ENCODE peak calls at places on chromosomes 12 and 14, in eight cellular contexts. X is cardiac muscle cell, M is IMR-90, G is heart right ventricle, E is pancreas, J is A549, H is esophagus squamous epithelium, N is mesothelial cell of epicardium. C is an unnamed sample.

GRCh38 chr14:53571990-53572389 is 384.6 kb downstream of the BMP4 start:
- DNase-seq in X (no peak), M (peak), G (no peak), E (no peak), J (no peak), H (no peak), N (no peak), C (no peak)

GRCh38 chr14:57057803-57058202 is 210.9 kb downstream of the EXOC5 start:
- DNase-seq in X (no peak), M (no peak), G (no peak), E (peak), J (no peak), H (no peak), N (no peak), C (no peak)

GRCh38 chr12:64744422-64745258 is 14.6 kb downstream of the GNS start:
- DNase-seq in X (peak), M (peak), G (no peak), E (no peak), J (peak), H (no peak), N (no peak), C (no peak)

GRCh38 chr12:105167346-105167745 is 59.8 kb downstream of the WASHC4 start:
- DNase-seq in X (no peak), M (peak), G (no peak), E (no peak), J (no peak), H (no peak), N (no peak), C (no peak)

GRCh38 chr14:51581017-51581881 is 70.5 kb upstream of the FRMD6 start:
- DNase-seq in X (peak), M (peak), G (no peak), E (no peak), J (no peak), H (no peak), N (no peak), C (no peak)

GRCh38 chr14:75274899-75275569 is 3.6 kb upstream of the FOS start:
- DNase-seq in X (no peak), M (peak), G (no peak), E (no peak), J (no peak), H (no peak), N (no peak), C (no peak)

GRCh38 chr12:108731105-108731865 is at the start of gene CORO1C:
- DNase-seq in X (peak), M (peak), G (peak), E (peak), J (peak), H (peak), N (peak), C (peak)

GRCh38 chr12:52862023-52862422 is 13.2 kb upstream of the KRT78 start:
- DNase-seq in X (no peak), M (no peak), G (no peak), E (no peak), J (no peak), H (no peak), N (no peak), C (no peak)

GRCh38 chr12:92363295-92364146 is 217.9 kb upstream of the BTG1 start:
- DNase-seq in X (peak), M (peak), G (peak), E (no peak), J (no peak), H (no peak), N (no peak), C (no peak)

GRCh38 chr12:120199025-120199424 is 1.9 kb downstream of the RPLP0 start:
- DNase-seq in X (no peak), M (no peak), G (no peak), E (no peak), J (no peak), H (no peak), N (no peak), C (no peak)

GRCh38 chr14:22977684-22978486 is 4.5 kb downstream of the AJUBA start:
- DNase-seq in X (peak), M (peak), G (peak), E (peak), J (peak), H (no peak), N (peak), C (peak)

GRCh38 chr14:73633115-73633514 is 11.7 kb upstream of the DNAL1 start:
- DNase-seq in X (no peak), M (no peak), G (no peak), E (no peak), J (no peak), H (no peak), N (no peak), C (no peak)

GRCh38 chr14:95157987-95158712 is 821 bp upstream of the DICER1 start:
- DNase-seq in X (no peak), M (no peak), G (no peak), E (no peak), J (peak), H (no peak), N (no peak), C (no peak)

GRCh38 chr12:79933043-79933442 is 1.9 kb downstream of the PPP1R12A start:
- DNase-seq in X (no peak), M (no peak), G (no peak), E (no peak), J (no peak), H (no peak), N (no peak), C (no peak)

GRCh38 chr12:67681145-67681778 is 32.7 kb downstream of the DYRK2 start:
- DNase-seq in X (peak), M (peak), G (no peak), E (no peak), J (no peak), H (no peak), N (no peak), C (no peak)

GRCh38 chr14:101506211-101506920 is 54.9 kb upstream of the DIO3 start:
- DNase-seq in X (no peak), M (no peak), G (no peak), E (no peak), J (no peak), H (no peak), N (no peak), C (no peak)

GRCh38 chr12:75623631-75624118 is 112.3 kb upstream of the KRR1 start:
- DNase-seq in X (peak), M (peak), G (no peak), E (no peak), J (peak), H (no peak), N (no peak), C (no peak)
- TF ChIP-seq CTCF in X (peak), M (peak), G (peak), E (no peak), J (peak), H (peak), N (no peak), C (peak)

DNA sequence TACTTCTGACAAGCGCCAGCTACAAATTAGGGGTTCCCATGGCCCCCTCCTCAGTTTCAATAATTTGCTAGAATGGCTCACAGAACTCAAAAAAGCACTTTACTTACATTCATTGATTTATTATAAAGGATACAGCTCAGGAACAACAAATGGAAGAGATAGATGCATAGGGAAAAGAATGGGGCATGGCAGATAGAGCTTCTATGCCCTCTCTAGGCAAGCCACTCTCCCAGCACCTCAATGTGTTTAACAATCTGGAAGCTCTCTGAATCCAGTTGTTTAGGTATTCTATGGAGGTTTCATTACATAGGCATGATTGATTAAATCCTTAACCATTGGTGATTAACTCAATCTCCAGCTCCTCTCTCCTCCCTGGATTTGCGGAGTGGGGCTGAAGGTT is 184.5 kb upstream of the DAAM1 start:
- DNase-seq in X (peak), M (peak), G (no peak), E (no peak), J (no peak), H (no peak), N (no peak), C (no peak)
- TF ChIP-seq CTCF in X (peak), M (peak), G (peak), E (no peak), J (no peak), H (no peak), N (no peak), C (no peak)

GRCh38 chr12:88638956-88639355 is 58.7 kb upstream of the KITLG start:
- DNase-seq in X (peak), M (peak), G (no peak), E (no peak), J (no peak), H (no peak), N (no peak), C (no peak)

GRCh38 chr12:88638388-88638787 is 58.1 kb upstream of the KITLG start:
- DNase-seq in X (peak), M (peak), G (no peak), E (no peak), J (no peak), H (no peak), N (no peak), C (no peak)

GRCh38 chr12:88633312-88633711 is 53.0 kb upstream of the KITLG start:
- DNase-seq in X (no peak), M (peak), G (no peak), E (no peak), J (no peak), H (no peak), N (no peak), C (no peak)

GRCh38 chr12:88628856-88629509 is 48.7 kb upstream of the KITLG start:
- DNase-seq in X (no peak), M (peak), G (no peak), E (peak), J (no peak), H (no peak), N (no peak), C (no peak)

DNA sequence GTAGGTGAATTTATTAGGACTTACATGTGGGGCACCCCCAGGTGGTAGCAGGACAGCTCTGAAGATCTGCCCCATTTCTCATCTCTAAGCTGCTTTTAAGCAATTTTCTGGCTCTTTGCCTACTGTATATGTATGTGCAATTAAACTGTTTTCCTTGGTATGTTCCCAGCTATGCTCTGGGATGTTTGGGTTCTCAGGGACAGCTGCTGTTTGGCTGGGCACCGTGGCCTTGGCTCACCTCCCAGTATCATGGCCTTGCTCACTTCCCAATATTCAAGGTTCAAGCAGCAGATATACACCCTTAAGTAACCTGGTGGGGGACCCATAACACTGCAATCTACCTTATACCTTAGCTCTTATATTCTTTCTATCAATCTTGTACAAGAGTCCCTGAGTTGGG is 53.7 kb upstream of the KITLG start:
- DNase-seq in X (no peak), M (no peak), G (no peak), E (peak), J (no peak), H (no peak), N (no peak), C (no peak)
- TF ChIP-seq CTCF in X (no peak), M (no peak), G (no peak), E (no peak), J (no peak), H (no peak), N (no peak), C (no peak)

GRCh38 chr14:38696925-38697324 is 406.1 kb downstream of the SEC23A start:
- DNase-seq in X (no peak), M (no peak), G (no peak), E (no peak), J (no peak), H (no peak), N (no peak), C (no peak)

GRCh38 chr14:38693423-38693822 is 409.6 kb downstream of the SEC23A start:
- DNase-seq in X (no peak), M (no peak), G (no peak), E (no peak), J (no peak), H (no peak), N (no peak), C (no peak)
- TF ChIP-seq CTCF in X (no peak), M (no peak), G (no peak), E (no peak), J (no peak), H (no peak), N (peak), C (no peak)

DNA sequence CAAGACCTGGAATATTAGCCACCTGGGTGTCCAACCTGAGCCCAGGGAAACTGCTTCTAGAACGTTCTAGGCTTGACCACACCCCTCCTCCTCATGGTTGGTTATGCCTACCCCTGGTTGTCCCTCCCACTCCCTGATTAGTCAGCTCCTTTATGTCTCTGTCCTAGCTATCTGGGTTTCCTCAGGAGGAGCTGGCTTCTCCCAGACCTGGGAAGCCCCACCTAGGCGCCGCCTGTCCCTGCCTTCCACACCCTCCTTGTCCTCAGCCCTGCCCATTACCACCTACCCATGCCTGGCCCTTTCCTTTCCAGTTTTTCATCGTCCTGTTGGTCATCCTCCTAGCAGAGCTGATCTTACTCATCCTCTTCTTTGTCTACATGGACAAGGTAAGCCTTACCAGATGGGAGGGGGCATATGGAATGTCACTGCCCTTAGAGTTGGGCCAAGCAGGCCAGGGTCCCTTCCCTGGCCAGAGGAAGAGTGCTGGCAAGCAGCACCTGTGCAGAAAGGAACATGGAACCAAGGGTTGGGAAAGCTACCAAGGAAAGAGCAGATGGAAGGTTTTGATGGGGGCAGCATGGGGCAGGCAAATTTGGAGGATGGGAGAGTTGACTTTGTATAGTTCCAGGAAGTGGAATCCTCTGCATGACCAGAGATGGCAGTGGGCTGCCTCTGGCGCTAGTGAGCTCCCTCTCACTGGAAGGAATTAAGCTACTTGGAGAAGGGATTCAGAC is 201.7 kb downstream of the TSPAN9 start:
- DNase-seq in X (no peak), M (no peak), G (no peak), E (no peak), J (no peak), H (no peak), N (no peak), C (no peak)
- TF ChIP-seq CTCF in X (no peak), M (no peak), G (no peak), E (no peak), J (no peak), H (no peak), N (no peak), C (no peak)

DNA sequence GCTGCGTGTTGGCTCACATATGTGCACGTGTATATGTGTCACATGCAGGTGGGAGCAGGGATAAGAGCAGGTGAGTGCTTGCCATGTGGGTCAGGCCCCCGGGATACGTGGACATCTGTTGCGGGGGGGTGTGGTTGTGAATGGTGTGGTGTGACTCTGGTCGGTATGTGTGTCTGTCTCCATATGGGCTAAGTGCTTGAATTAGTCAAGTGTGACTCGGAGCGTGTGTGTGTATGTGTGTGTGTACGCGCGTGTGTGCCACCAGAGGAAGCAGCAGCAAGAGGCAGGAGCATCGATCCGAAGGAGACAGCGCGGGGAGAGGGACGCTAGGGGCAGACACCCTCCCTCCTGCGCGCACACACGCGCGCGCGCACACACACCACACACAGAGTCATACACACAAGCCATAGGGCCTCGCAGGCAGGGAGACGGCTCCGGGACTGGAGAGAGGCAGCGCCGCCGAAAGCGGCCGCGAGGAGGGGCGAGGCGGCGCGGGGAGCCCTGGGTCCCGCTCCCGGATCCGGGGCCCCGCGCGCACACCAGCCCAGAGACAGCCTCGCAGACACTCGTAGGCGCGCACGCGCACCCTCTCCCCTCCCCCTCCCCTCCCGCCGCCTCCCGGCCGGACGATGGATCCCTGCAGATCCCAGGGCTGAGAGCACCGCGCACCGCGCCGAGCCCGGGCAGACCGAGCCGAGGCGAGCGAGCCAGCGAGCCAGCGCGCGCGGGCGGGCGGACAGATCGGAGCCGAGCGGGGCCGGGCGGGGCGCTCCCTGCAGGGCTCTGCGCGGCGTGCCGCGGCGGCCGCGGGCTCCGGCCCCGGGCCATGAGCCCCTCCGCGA is at the start of gene ASIC1:
- DNase-seq in X (peak), M (peak), G (peak), E (peak), J (peak), H (no peak), N (peak), C (peak)
- TF ChIP-seq CTCF in X (no peak), M (no peak), G (peak), E (no peak), J (no peak), H (no peak), N (no peak), C (peak)

GRCh38 chr12:31005944-31006361 is 67.7 kb upstream of the DDX11 start:
- DNase-seq in X (peak), M (peak), G (no peak), E (no peak), J (peak), H (no peak), N (no peak), C (no peak)
- TF ChIP-seq CTCF in X (no peak), M (no peak), G (no peak), E (no peak), J (no peak), H (no peak), N (no peak), C (no peak)

C was measured in type B pancreatic cell.